ENCODE peak calls at places on chromosome 11, in eight cellular contexts. M is HT1080; A is NCI-H187; D is HFFc6; S is cardiac fibroblast; U is colonic mucosa; I is stimulated activated CD8-positive, alpha-beta memory T cell treated with anti-CD3 and anti-CD28 coated beads, Interleukin-15, amount 100 ng/mL, for 24 hours; X is HuH-7.5. T is an unnamed sample.

GRCh38 chr11:16785520-16786128 is 47.2 kb downstream of the C11orf58 start:
- DNase-seq in M (peak; percentile 65), X (peak; percentile 79), S (peak; percentile 86), A (peak; percentile 60), I (peak; percentile 13), D (peak; percentile 79), U (peak; percentile 60), T (peak; percentile 71)

GRCh38 chr11:69297926-69298777 is 4.2 kb downstream of the MYEOV start:
- DNase-seq in A (no peak), I (no peak), S (peak; percentile 95), X (peak; percentile 84), U (peak; percentile 78), D (peak; percentile 89), M (peak; percentile 85), T (no peak)

GRCh38 chr11:45209000-45209399 is 62.6 kb downstream of the PRDM11 start:
- DNase-seq in A (no peak), M (no peak), U (no peak), I (no peak), S (no peak), X (no peak), D (no peak), T (no peak)

GRCh38 chr11:121722431-121723256 is 269.9 kb upstream of the SORL1-AS1 start:
- DNase-seq in D (peak; percentile 44), I (no peak), X (peak; percentile 16), M (no peak), U (peak; percentile 39), S (peak; percentile 73), A (peak; percentile 55), T (peak; percentile 71)

GRCh38 chr11:12842933-12843636 is 166.0 kb upstream of the RASSF10 start:
- DNase-seq in A (peak; percentile 91), D (no peak), X (no peak), M (peak; percentile 49), S (peak; percentile 84), I (no peak), U (peak; percentile 60), T (no peak)

GRCh38 chr11:76408171-76408965 is 27.2 kb downstream of the GVQW3 start:
- DNase-seq in X (no peak), M (peak; percentile 28), A (no peak), D (no peak), U (no peak), S (no peak), I (no peak), T (no peak)

GRCh38 chr11:60680455-60681119 is 18.8 kb upstream of the MS4A8 start:
- DNase-seq in I (no peak), X (no peak), A (no peak), D (no peak), U (no peak), M (no peak), S (no peak), T (no peak)

GRCh38 chr11:20397281-20397680 is 9.8 kb downstream of the PRMT3 start:
- DNase-seq in D (peak; percentile 48), X (no peak), I (no peak), U (no peak), S (peak; percentile 74), M (peak; percentile 65), A (peak; percentile 55), T (no peak)

GRCh38 chr11:130087294-130087926 is 17.7 kb downstream of the APLP2 start:
- DNase-seq in X (no peak), D (no peak), M (no peak), S (no peak), A (no peak), U (no peak), I (no peak), T (no peak)

GRCh38 chr11:134126197-134126822 is 57.4 kb downstream of the JAM3 start:
- DNase-seq in I (no peak), U (no peak), X (no peak), M (peak; percentile 90), D (peak; percentile 97), A (no peak), S (peak; percentile 91), T (no peak)

GRCh38 chr11:11841121-11841604 is 609 bp upstream of the USP47 start:
- DNase-seq in I (peak; percentile 6), S (peak; percentile 51), M (peak; percentile 1), D (no peak), X (peak; percentile 36), A (no peak), U (peak; percentile 69), T (no peak)

GRCh38 chr11:101863361-101863760 is 51.4 kb upstream of the CEP126 start:
- DNase-seq in X (no peak), A (no peak), S (peak; percentile 56), I (no peak), M (peak; percentile 79), D (peak; percentile 55), U (no peak), T (no peak)

GRCh38 chr11:119694334-119694733 is 34.7 kb downstream of the NECTIN1 start:
- DNase-seq in A (no peak), M (peak; percentile 18), X (peak; percentile 45), I (no peak), D (no peak), U (peak; percentile 70), S (no peak), T (no peak)

GRCh38 chr11:3170756-3171670 is 5.9 kb upstream of the OSBPL5 start:
- DNase-seq in A (no peak), D (no peak), U (no peak), X (no peak), I (no peak), S (no peak), M (no peak), T (no peak)

GRCh38 chr11:74749965-74750296 is 1.3 kb downstream of the RNF169 start:
- DNase-seq in U (no peak), S (no peak), M (peak; percentile 13), D (no peak), X (no peak), A (no peak), I (no peak), T (no peak)

GRCh38 chr11:71186861-71187260 is 65.5 kb downstream of the SHANK2 start:
- DNase-seq in A (no peak), U (no peak), X (no peak), D (no peak), S (no peak), I (no peak), M (no peak), T (no peak)

GRCh38 chr11:70076461-70076931 is 1.6 kb upstream of the ANO1 start:
- DNase-seq in M (no peak), X (no peak), S (no peak), U (no peak), D (no peak), I (no peak), A (no peak), T (no peak)

GRCh38 chr11:75425422-75425821 is 7.6 kb downstream of the KLHL35 start:
- DNase-seq in U (no peak), A (no peak), M (no peak), D (no peak), X (peak; percentile 75), S (no peak), I (no peak), T (no peak)

GRCh38 chr11:109707411-109707810 is 285.4 kb downstream of the C11orf87 start:
- DNase-seq in M (no peak), U (no peak), S (no peak), X (no peak), A (no peak), D (no peak), I (no peak), T (no peak)

GRCh38 chr11:8694137-8694536 is 11.5 kb downstream of the RPL27A start:
- DNase-seq in I (no peak), S (no peak), M (no peak), A (no peak), U (no peak), X (no peak), D (no peak), T (no peak)

GRCh38 chr11:31646206-31646605 is 136.6 kb downstream of the ELP4 start:
- DNase-seq in X (no peak), I (no peak), A (no peak), D (no peak), U (no peak), S (peak; percentile 61), M (peak; percentile 3), T (no peak)

GRCh38 chr11:75813622-75814039 is 1.4 kb upstream of the UVRAG start:
- DNase-seq in S (peak; percentile 90), D (peak; percentile 35), X (no peak), M (peak; percentile 95), A (no peak), I (no peak), U (no peak), T (no peak)

GRCh38 chr11:90884181-90884580 is 661.3 kb upstream of the CHORDC1 start:
- DNase-seq in U (no peak), M (no peak), S (no peak), X (no peak), I (no peak), D (no peak), A (no peak), T (no peak)

GRCh38 chr11:94557992-94558391 is 9.2 kb upstream of the PIWIL4 start:
- DNase-seq in D (peak; percentile 13), S (peak; percentile 42), U (no peak), I (no peak), A (no peak), M (no peak), X (no peak), T (no peak)

GRCh38 chr11:8809605-8810272 is 101.2 kb upstream of the AKIP1 start:
- DNase-seq in S (no peak), A (no peak), I (no peak), M (no peak), U (no peak), X (no peak), D (no peak), T (no peak)

GRCh38 chr11:8262552-8263108 is 1.0 kb downstream of the LMO1 start:
- DNase-seq in X (no peak), I (no peak), D (no peak), S (peak; percentile 34), U (no peak), A (peak; percentile 35), M (no peak), T (peak; percentile 80)

GRCh38 chr11:133895551-133895950 is 50.2 kb upstream of the SPATA19 start:
- DNase-seq in U (no peak), I (no peak), D (no peak), A (no peak), X (no peak), S (no peak), M (no peak), T (no peak)

GRCh38 chr11:72220696-72221363 is 3.7 kb upstream of the INPPL1 start:
- DNase-seq in S (no peak), A (no peak), D (no peak), X (no peak), I (no peak), U (no peak), M (no peak), T (peak; percentile 34)

GRCh38 chr11:32221476-32222032 is 130.7 kb downstream of the RCN1 start:
- DNase-seq in I (no peak), D (no peak), X (no peak), S (no peak), A (no peak), U (no peak), M (no peak), T (no peak)

GRCh38 chr11:19864141-19865120 is 151.8 kb downstream of the NAV2 start:
- DNase-seq in S (no peak), I (no peak), D (no peak), A (no peak), U (no peak), M (no peak), X (no peak), T (no peak)

GRCh38 chr11:64763804-64764611 is 4.2 kb upstream of the PYGM start:
- DNase-seq in U (no peak), I (no peak), M (no peak), S (no peak), X (no peak), A (no peak), D (no peak), T (no peak)

GRCh38 chr11:36684840-36685800 is 87.1 kb upstream of the RAG2 start:
- DNase-seq in S (no peak), X (no peak), M (no peak), D (no peak), U (no peak), A (no peak), I (no peak), T (no peak)